ENCODE peak calls at places on chromosomes 13 and 19, in ten cellular contexts. R, J, K, Y, V, D, A, C, H and L are unnamed samples.

GRCh38 chr19:1455336-1456120 is 5.6 kb downstream of the APC2 start:
- DNase-seq in R (peak), J (no peak), K (peak), Y (peak), V (peak), D (no peak), A (peak), C (no peak), H (peak), L (peak)

GRCh38 chr19:16069813-16070365 is 6.4 kb upstream of the TPM4 start:
- DNase-seq in R (no peak), J (no peak), K (no peak), Y (no peak), V (no peak), D (no peak), A (no peak), C (no peak), H (no peak), L (no peak)

GRCh38 chr19:53909471-53910169 is 542 bp downstream of the CACNG7 start:
- DNase-seq in R (no peak), J (no peak), K (no peak), Y (no peak), V (no peak), D (no peak), A (no peak), C (no peak), H (no peak), L (no peak)

GRCh38 chr19:56091751-56092546 is 29.1 kb downstream of the ZNF787 start:
- DNase-seq in R (no peak), J (peak), K (no peak), Y (no peak), V (no peak), D (no peak), A (peak), C (no peak), H (no peak), L (no peak)

GRCh38 chr19:2616741-2617392 is 85.6 kb downstream of the GNG7 start:
- DNase-seq in R (no peak), J (no peak), K (no peak), Y (no peak), V (no peak), D (peak), A (no peak), C (no peak), H (no peak), L (no peak)

GRCh38 chr13:24361138-24361537 is 51.8 kb downstream of the C1QTNF9 start:
- DNase-seq in R (no peak), J (no peak), K (no peak), Y (no peak), V (no peak), D (no peak), A (no peak), C (no peak), H (no peak), L (no peak)

GRCh38 chr13:113110048-113110851 is 4.7 kb downstream of the F7 start:
- DNase-seq in R (no peak), J (no peak), K (no peak), Y (no peak), V (no peak), D (no peak), A (no peak), C (peak), H (no peak), L (no peak)

GRCh38 chr13:93290503-93290902 is 63.9 kb downstream of the GPC6 start:
- DNase-seq in R (no peak), J (no peak), K (no peak), Y (no peak), V (no peak), D (no peak), A (peak), C (no peak), H (peak), L (no peak)

GRCh38 chr13:97122381-97122996 is 99.6 kb upstream of the MBNL2 start:
- DNase-seq in R (no peak), J (no peak), K (no peak), Y (no peak), V (peak), D (no peak), A (peak), C (no peak), H (peak), L (no peak)

GRCh38 chr19:41754596-41754995 is 734 bp upstream of the CEACAM6 start:
- DNase-seq in R (no peak), J (no peak), K (no peak), Y (no peak), V (no peak), D (no peak), A (peak), C (no peak), H (no peak), L (no peak)

DNA sequence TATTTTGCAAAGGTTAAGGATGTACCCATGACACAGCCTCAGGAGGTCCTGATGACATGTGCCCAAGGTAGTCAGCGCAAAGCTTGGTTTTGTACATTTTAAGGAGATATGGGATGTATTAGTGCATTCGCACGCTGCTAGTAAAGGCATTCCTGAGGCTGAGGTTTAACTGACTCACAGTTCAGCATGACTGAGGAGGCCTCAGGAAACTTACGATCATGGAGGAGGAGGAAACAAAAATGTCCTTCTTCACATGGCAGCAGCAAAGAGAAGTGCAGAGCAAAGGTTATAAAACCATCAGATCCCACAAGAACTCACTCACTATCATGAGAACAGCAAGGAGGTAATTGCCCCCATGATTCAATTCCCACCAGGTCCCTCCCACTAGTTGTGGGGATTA is 1017.4 kb downstream of the EFNB2 start:
- DNase-seq in R (no peak), J (no peak), K (no peak), Y (no peak), V (peak), D (no peak), A (no peak), C (no peak), H (peak), L (no peak)
- TF ChIP-seq CTCF in R (no peak), J (no peak), K (no peak), Y (no peak), V (peak), D (no peak), A (no peak), C (no peak), H (no peak), L (no peak)

DNA sequence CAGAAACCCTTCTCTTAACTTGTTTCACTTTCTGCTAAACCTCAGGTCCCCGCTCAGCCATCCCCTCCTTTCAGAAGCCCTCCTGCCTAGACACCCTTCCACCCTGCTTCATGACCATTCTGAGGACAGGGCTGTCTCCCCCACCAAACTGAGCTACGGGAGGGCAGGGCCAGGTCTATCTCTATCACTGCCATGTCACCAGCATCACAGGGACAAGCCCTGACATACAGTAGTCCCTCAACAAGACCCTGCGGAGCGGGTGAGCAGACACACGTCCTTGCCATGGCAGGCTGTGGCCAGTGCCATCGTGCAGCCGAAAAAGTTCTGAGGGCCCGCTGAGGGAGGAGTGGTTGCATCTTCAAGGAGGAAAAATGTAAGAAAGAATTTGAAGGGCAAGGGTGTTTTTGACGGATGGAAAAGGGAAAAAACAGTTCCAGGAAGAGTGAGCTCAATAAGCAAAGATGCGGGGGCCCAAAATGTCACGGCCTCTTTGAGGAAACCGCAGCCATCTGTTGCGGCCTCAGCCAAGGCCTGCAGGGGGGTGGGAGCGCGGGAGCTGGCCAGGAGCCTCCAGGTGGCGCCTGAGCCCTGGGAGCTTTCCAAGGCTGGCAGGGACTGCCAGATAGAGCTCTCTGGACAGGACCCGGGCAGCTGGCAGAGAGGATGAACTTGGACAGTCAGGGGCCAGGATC is 8.1 kb downstream of the PTGIR start:
- DNase-seq in R (no peak), J (no peak), K (peak), Y (no peak), V (no peak), D (no peak), A (peak), C (no peak), H (peak), L (peak)
- TF ChIP-seq CTCF in R (peak), J (peak), K (peak), Y (no peak), V (peak), D (no peak), A (peak), C (peak), H (peak), L (peak)

GRCh38 chr19:57240311-57241090 is at the start of gene ZNF805:
- DNase-seq in R (peak), J (peak), K (peak), Y (peak), V (peak), D (peak), A (peak), C (peak), H (peak), L (peak)
- TF ChIP-seq CTCF in R (peak), J (no peak), K (peak), Y (no peak), V (peak), D (no peak), A (no peak), C (peak), H (no peak), L (no peak)

DNA sequence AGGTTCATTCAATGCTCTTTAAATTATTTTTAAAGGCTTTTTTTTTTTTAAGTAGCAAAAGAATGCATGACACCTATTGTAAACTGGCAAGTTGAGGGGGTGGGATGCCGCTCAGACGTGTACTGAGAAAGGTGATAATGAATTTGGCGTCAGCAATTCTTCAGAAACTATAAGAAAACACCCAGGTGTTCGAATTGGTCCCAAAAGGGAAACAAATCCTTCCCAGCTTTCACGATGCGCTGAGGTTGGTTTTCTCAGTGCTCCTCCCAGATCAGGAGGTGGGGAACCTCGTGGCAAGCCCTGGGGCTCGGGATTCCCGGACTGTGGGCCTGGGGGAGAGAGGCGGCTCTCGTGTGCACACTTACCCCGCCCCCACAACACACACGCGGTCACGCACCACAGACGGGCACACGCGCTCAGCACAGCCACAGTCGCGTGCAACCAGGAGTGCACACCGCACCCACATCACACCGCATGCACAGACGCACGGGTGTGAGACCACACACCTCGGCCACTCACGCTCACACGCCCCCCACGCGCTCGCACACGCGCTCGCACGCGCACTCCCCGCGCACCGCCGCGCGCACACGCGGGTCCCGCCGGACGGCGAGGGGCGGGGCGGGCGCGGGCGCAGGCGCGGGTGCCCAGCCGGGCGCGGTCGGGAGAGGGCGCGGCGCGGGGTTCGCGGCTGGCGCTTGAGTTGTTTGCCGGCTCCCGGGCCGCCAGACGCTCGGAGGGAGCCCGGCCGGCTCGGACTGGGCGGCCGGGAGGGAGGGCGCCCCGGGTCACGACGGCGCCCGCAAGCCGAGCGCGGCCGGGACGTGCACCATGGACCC is at the start of gene FAM124A:
- DNase-seq in R (no peak), J (no peak), K (peak), Y (no peak), V (no peak), D (peak), A (peak), C (peak), H (peak), L (peak)
- TF ChIP-seq CTCF in R (no peak), J (no peak), K (peak), Y (no peak), V (peak), D (no peak), A (peak), C (peak), H (no peak), L (peak)

GRCh38 chr13:101784313-101784712 is 331.8 kb downstream of the ITGBL1 start:
- DNase-seq in R (no peak), J (no peak), K (no peak), Y (no peak), V (no peak), D (no peak), A (no peak), C (no peak), H (no peak), L (no peak)
- TF ChIP-seq CTCF in R (no peak), J (no peak), K (no peak), Y (no peak), V (no peak), D (no peak), A (no peak), C (no peak), H (no peak), L (no peak)

GRCh38 chr19:29785955-29786589 is 25.7 kb upstream of the CCNE1 start:
- DNase-seq in R (no peak), J (no peak), K (peak), Y (no peak), V (no peak), D (no peak), A (no peak), C (no peak), H (no peak), L (no peak)
- TF ChIP-seq CTCF in R (no peak), J (no peak), K (peak), Y (no peak), V (peak), D (no peak), A (no peak), C (no peak), H (peak), L (no peak)

DNA sequence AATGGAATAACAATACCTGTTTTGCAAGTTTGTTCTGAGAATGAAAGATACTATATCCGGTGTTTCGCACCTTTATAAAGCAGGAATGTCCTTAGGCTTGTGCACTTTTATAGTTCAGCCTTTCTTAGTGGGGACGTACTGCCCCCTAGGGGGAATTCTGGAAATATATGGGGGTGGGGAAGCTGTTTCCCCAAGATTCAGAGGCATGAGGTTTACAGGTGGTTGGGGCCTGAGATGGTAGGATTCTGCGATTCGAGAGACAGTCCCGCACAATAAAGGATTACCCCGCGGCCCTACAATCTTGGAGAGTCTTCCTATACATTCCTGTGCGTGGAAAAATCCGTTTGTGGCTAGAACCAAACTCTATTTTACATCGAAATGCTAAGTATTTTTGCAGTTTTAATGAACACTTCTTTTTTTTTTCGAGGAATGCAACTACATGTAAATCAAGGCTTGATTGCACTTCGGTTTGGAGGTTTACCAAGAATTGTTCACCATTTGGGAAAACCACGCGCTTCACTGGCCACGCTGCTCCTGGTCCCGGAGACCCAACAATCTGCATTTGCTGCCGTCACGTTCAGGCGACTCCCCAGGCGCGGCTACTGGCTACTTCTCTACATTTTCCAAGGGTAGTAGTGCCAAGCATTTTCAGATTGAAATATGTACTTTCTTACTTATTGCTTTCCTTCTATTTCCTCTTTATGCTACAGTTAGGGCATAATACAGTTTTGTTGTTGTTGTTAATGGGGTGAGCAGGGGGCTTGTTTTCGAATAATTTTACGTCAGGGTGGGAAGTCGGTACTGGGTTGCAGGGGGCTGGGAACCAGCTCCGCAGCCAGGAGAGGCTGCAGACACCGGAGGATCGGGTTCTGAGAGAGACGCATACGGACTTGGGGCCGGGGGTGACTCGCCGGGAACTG is 830 bp downstream of the NEK5 start:
- DNase-seq in R (no peak), J (no peak), K (peak), Y (peak), V (peak), D (peak), A (peak), C (peak), H (peak), L (peak)
- TF ChIP-seq CTCF in R (peak), J (peak), K (peak), Y (no peak), V (peak), D (peak), A (peak), C (peak), H (peak), L (peak)